ENCODE peak calls at places on chromosomes 16 and 17, in eight cellular contexts. J, T, S, B, D, Y, O and X are unnamed samples.

GRCh38 chr16:61836804-61837398 is 199.3 kb downstream of the CDH8 start:
- DNase-seq in D (no peak), B (no peak), J (no peak), S (peak), O (no peak), Y (no peak), T (no peak), X (peak)

GRCh38 chr16:929674-930073 is 41.1 kb downstream of the LMF1 start:
- DNase-seq in S (no peak), D (no peak), J (no peak), O (no peak), B (no peak), Y (no peak), T (no peak), X (no peak)

GRCh38 chr16:21226749-21227148 is 6.8 kb upstream of the ANKS4B start:
- DNase-seq in J (no peak), O (no peak), S (no peak), T (no peak), D (no peak), B (no peak), Y (no peak), X (peak)

GRCh38 chr16:88700636-88701482 is 5.3 kb downstream of the RNF166 start:
- DNase-seq in O (peak), B (no peak), D (peak), T (peak), Y (peak), S (peak), J (peak), X (peak)

GRCh38 chr17:4806420-4806769 is 557 bp upstream of the PLD2 start:
- DNase-seq in S (no peak), B (peak), D (no peak), J (no peak), O (no peak), T (no peak), Y (no peak), X (no peak)

GRCh38 chr16:4852221-4852872 is 5.1 kb downstream of the UBN1 start:
- DNase-seq in T (peak), J (peak), Y (peak), S (peak), D (peak), O (peak), B (peak), X (peak)

GRCh38 chr17:79777844-79778503 is at the start of gene CBX2:
- DNase-seq in S (peak), D (peak), Y (peak), J (peak), T (peak), O (peak), B (peak), X (peak)

GRCh38 chr16:83899272-83899897 is 470 bp downstream of the MLYCD start:
- DNase-seq in J (peak), Y (peak), O (peak), T (peak), S (peak), D (peak), B (peak), X (peak)

GRCh38 chr16:30407794-30408534 is 558 bp downstream of the ZNF771 start:
- DNase-seq in B (no peak), D (no peak), T (no peak), J (no peak), O (no peak), S (no peak), Y (peak), X (no peak)

GRCh38 chr16:28981517-28981916 is 3.3 kb upstream of the LAT start:
- DNase-seq in Y (peak), S (peak), T (no peak), J (no peak), D (no peak), O (peak), B (no peak), X (no peak)

GRCh38 chr16:56603589-56603988 is 4.8 kb upstream of the MT2A start:
- DNase-seq in J (no peak), S (peak), T (peak), Y (peak), O (peak), B (no peak), D (peak), X (peak)

GRCh38 chr16:87681990-87682570 is 79.8 kb downstream of the JPH3 start:
- DNase-seq in D (peak), J (no peak), S (peak), Y (peak), T (peak), O (peak), B (peak), X (peak)

GRCh38 chr16:4701791-4702465 is 8.6 kb downstream of the NUDT16L1 start:
- DNase-seq in B (no peak), Y (no peak), D (no peak), S (no peak), O (no peak), J (no peak), T (no peak), X (no peak)

GRCh38 chr16:25199457-25199856 is 17.3 kb upstream of the AQP8 start:
- DNase-seq in S (no peak), D (no peak), J (no peak), T (no peak), Y (no peak), O (no peak), B (no peak), X (no peak)

GRCh38 chr17:33049781-33050414 is 58.3 kb downstream of the SPACA3 start:
- DNase-seq in O (peak), B (no peak), Y (peak), D (peak), S (peak), J (no peak), T (peak), X (peak)

GRCh38 chr16:80971814-80972213 is 34.9 kb downstream of the CMC2 start:
- DNase-seq in O (no peak), Y (no peak), B (no peak), D (no peak), J (no peak), S (no peak), T (no peak), X (no peak)

GRCh38 chr17:41647940-41648410 is 23.6 kb upstream of the KRT17 start:
- DNase-seq in D (peak), O (peak), T (peak), Y (peak), B (peak), J (peak), S (peak), X (peak)

GRCh38 chr17:6910987-6911603 is 79.6 kb upstream of the TEKT1 start:
- DNase-seq in B (peak), T (peak), O (peak), J (no peak), S (peak), D (peak), Y (peak), X (peak)

GRCh38 chr17:21460358-21460757 is 84.2 kb downstream of the KCNJ12 start:
- DNase-seq in D (peak), T (no peak), S (peak), Y (no peak), J (no peak), O (peak), B (no peak), X (no peak)

GRCh38 chr17:39169518-39169917 is 3.6 kb upstream of the ARL5C start:
- DNase-seq in T (no peak), S (no peak), J (no peak), Y (peak), D (no peak), B (no peak), O (no peak), X (no peak)

GRCh38 chr16:24748242-24748641 is 18.8 kb downstream of the TNRC6A start:
- DNase-seq in J (no peak), O (peak), T (peak), B (peak), Y (peak), D (peak), S (peak), X (peak)

GRCh38 chr16:30758988-30759461 is 2.8 kb downstream of the CFAP119 start:
- DNase-seq in S (no peak), D (no peak), T (no peak), B (no peak), Y (peak), O (no peak), J (no peak), X (no peak)

GRCh38 chr17:50817838-50818237 is 17.5 kb upstream of the WFIKKN2 start:
- DNase-seq in B (peak), S (no peak), D (no peak), Y (no peak), J (no peak), O (peak), T (peak), X (no peak)

GRCh38 chr17:50613596-50613995 is 21.1 kb upstream of the ABCC3 start:
- DNase-seq in B (no peak), T (no peak), J (no peak), Y (no peak), D (peak), O (no peak), S (no peak), X (no peak)

GRCh38 chr17:29294580-29294900 is 592 bp upstream of the NUFIP2 start:
- DNase-seq in D (no peak), J (no peak), S (no peak), T (no peak), O (no peak), B (no peak), Y (no peak), X (no peak)

GRCh38 chr16:72429566-72430160 is 257.7 kb upstream of the PMFBP1 start:
- DNase-seq in Y (no peak), S (no peak), D (no peak), T (no peak), J (no peak), O (no peak), B (no peak), X (no peak)

GRCh38 chr17:69814031-69814430 is 261.0 kb upstream of the KCNJ16 start:
- DNase-seq in Y (no peak), T (peak), D (no peak), S (no peak), J (no peak), O (no peak), B (peak), X (no peak)

GRCh38 chr17:47252766-47253512 is 688 bp upstream of the ITGB3 start:
- DNase-seq in S (no peak), B (no peak), T (no peak), J (no peak), D (no peak), O (no peak), Y (no peak), X (no peak)

GRCh38 chr17:47252209-47252608 is 1.4 kb upstream of the ITGB3 start:
- DNase-seq in S (no peak), T (no peak), B (no peak), D (no peak), Y (no peak), O (no peak), J (no peak), X (no peak)

GRCh38 chr17:47251421-47251940 is 2.1 kb upstream of the ITGB3 start:
- DNase-seq in T (no peak), D (no peak), B (no peak), J (no peak), O (no peak), Y (no peak), S (no peak), X (no peak)

GRCh38 chr17:47254403-47254943 is 846 bp downstream of the ITGB3 start:
- DNase-seq in B (no peak), D (peak), S (no peak), T (no peak), Y (no peak), J (no peak), O (no peak), X (no peak)

DNA sequence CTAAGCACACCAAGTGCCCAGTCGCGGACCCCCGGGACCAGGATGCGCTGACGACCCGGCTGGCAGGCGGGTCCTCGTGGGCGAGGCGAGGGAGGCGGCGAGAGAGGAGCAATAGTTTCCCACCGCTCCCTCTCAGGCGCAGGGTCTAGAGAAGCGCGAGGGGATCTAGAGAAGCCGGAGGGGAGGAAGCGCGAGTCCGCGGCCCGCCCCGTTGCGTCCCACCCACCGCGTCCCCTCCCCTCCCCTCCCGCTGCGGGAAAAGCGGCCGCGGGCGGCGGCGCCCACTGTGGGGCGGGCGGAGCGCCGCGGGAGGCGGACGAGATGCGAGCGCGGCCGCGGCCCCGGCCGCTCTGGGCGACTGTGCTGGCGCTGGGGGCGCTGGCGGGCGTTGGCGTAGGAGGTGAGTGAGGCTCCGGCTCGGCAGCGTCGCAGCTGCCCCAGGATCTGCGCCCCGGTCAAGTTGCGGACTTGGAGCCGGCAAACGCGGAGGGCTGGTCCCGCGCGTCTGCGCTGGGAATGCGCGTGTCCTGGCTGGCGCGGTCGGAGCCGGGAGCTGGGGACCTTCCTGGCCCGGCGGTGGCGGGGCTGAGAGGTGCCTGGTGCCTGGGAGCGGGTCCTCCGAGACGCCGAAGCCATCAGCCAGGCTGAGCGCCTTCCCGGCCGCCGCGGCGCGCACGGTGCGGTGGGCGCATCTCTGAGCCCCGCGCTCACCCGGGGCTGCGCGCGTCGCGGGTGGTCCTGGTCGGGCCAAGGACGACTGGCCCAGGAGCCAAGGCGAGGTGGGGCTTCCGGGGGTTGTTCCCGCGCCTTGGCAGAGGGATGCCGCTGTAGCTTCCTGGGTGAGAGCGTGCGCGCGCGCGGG is at the start of gene ITGB3:
- DNase-seq in B (peak), S (peak), D (peak), J (peak), O (peak), Y (peak), T (peak), X (peak)
- TF ChIP-seq CTCF in B (no peak), S (peak), D (peak), J (no peak), O (peak), Y (peak), T (no peak), X (peak)

DNA sequence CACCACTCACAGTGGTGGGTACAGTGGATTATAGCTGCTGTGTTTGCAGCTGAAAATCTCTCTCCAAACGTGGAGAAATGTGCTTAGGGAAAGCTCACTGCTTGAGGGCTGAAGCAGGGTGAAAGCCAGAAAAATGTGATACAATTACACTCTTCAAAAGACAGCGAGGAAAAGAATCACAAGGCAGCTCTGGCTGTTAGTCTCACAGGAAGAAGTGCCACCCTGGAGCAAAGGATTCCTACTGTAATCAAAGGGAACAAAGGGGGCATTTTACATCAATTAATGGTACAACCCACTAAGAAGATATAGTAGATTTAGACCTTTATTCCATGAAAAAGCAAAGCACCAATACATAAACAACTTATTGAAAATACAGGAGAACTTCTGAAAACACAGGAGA is 48.1 kb upstream of the IRX5 start:
- DNase-seq in T (no peak), Y (no peak), S (no peak), B (no peak), D (no peak), O (no peak), J (no peak), X (no peak)
- TF ChIP-seq CTCF in T (no peak), Y (no peak), S (no peak), B (no peak), D (no peak), O (no peak), J (no peak), X (no peak)

DNA sequence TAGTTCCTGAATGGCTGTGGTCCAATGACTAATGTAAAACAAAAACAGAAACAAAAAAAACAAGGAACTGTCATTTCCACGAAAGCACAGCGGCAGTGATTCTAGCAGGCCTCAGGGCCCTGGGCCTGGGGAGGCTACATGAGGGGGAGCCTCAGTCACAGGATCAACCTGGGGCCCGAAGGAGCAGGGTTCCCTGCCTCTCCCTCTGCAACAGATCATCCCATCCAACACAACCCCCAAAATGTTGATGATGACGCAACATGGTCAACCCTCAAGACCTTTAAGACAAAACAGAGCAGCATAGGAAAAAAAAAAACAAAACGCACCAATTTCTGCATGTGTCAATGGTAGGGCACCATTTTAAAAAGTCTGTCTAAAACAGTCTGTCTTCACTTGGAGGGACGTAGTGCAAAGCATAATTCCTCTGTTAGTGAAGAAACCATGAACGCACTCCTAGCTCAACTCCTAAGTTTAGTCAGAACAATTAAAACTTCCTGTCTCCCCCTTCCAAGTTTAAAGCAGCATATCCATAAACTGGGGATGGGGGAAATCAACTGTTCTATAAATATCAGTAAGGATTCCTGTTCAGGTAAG is 32.3 kb downstream of the AXIN2 start:
- DNase-seq in T (no peak), J (peak), O (no peak), S (no peak), Y (no peak), D (no peak), B (no peak), X (no peak)
- TF ChIP-seq CTCF in T (no peak), J (no peak), O (no peak), S (no peak), Y (no peak), D (no peak), B (no peak), X (no peak)

GRCh38 chr17:60641126-60641525 is 36.5 kb upstream of the BCAS3 start:
- DNase-seq in J (no peak), Y (no peak), B (peak), S (no peak), O (peak), D (peak), T (no peak), X (peak)

GRCh38 chr17:60641810-60642220 is 35.8 kb upstream of the BCAS3 start:
- DNase-seq in J (no peak), Y (peak), D (peak), S (peak), T (peak), B (peak), O (peak), X (peak)

GRCh38 chr17:60639019-60639330 is 38.7 kb upstream of the BCAS3 start:
- DNase-seq in T (no peak), D (no peak), J (no peak), B (no peak), Y (no peak), S (no peak), O (no peak), X (no peak)

GRCh38 chr17:60637683-60638082 is 37.7 kb downstream of the PPM1D start:
- DNase-seq in Y (no peak), J (no peak), S (no peak), D (no peak), B (no peak), T (no peak), O (no peak), X (no peak)

DNA sequence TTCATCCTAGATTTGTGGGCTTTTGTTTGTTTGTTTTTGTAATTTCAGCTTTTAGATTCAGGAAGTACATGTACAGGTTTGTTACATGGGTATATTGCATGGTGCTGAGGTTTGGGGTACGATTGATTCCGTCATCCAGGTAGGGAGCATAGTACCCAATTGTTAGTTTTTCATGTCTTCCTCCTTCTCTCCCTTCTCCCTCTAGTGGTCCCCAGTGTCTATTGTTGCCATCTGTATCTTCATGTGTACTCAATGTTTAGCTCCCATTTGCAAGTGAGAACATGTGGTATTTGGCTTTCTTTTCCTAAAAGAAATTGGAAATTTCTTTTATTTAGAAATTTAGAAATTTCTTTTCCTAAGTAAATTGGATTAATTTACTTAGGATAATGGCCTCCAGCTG is 37.1 kb upstream of the BCAS3 start:
- DNase-seq in B (no peak), J (no peak), T (peak), S (peak), D (peak), O (peak), Y (peak), X (peak)
- TF ChIP-seq CTCF in B (peak), J (no peak), T (peak), S (peak), D (peak), O (peak), Y (peak), X (peak)

DNA sequence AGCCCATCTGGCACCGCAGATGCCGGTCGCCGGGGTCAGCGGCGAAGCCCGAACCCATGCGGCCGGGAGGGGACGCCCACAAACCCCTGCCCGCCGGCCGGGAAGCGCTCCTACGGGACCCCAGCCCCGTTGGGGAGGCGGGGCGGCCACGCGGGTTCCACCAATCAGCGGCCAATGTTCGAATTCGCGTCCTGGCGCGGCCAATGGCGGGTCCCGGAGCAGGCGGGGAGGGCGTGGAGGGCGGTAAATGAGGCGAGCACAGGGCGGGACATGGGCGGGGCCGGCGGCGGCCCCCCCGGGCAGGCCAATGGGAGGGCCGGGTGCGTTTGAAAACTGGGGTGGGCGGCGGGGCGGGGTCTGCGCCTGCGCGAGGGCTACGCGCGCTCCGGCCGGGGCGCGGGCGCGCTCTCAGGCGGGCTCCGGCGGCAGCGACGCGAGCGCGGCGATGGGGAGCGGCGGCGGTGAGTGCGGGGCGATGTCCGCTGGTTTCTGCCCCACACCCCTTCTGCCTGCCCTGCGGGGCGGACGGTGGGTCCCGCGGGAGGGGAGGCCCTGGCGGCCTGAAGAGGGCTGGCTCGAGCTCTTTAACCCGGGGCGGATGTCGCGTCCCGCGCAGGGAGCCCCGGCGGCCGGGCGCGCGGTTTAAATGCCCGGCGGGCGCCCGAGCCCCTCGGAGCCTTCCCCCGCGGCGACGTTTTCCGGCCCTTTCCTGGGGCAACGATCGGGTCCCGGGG is at the start of gene CCNF:
- DNase-seq in S (peak), B (peak), T (peak), Y (peak), O (peak), D (peak), J (peak), X (peak)
- TF ChIP-seq CTCF in S (no peak), B (no peak), T (no peak), Y (no peak), O (no peak), D (no peak), J (no peak), X (no peak)

GRCh38 chr17:76714822-76715461 is 4.2 kb upstream of the MXRA7 start:
- DNase-seq in J (peak), T (peak), S (peak), B (no peak), D (peak), O (no peak), Y (peak), X (peak)
- TF ChIP-seq CTCF in J (peak), T (peak), S (peak), B (peak), D (peak), O (peak), Y (peak), X (peak)